ENCODE peak calls at places on chromosomes 4 and X, in nine cellular contexts. One of them, this sample, is unnamed.

GRCh38 chrX:25721564-25721963 is 416.6 kb upstream of the MAGEB18 start:
- DNase-seq in prostate gland: no peak
- DNase-seq in neural progenitor cell: peak; percentile 39
- DNase-seq in sigmoid colon: no peak
- DNase-seq in psoas muscle: no peak
- DNase-seq in uterus: no peak
- DNase-seq in mesenchymal stem cell: no peak
- DNase-seq in left ventricle myocardium inferior: no peak
- DNase-seq in neuronal stem cell: peak; percentile 0
- DNase-seq in this sample: no peak

GRCh38 chr4:122733805-122734155 is 1.3 kb downstream of the BBS12 start:
- DNase-seq in neural progenitor cell: no peak
- DNase-seq in mesenchymal stem cell: no peak
- DNase-seq in prostate gland: no peak
- DNase-seq in neuronal stem cell: no peak
- DNase-seq in sigmoid colon: no peak
- DNase-seq in left ventricle myocardium inferior: no peak
- DNase-seq in psoas muscle: no peak
- DNase-seq in uterus: no peak
- DNase-seq in this sample: no peak

GRCh38 chrX:103197721-103198306 is 17.1 kb upstream of the BEX4 start:
- DNase-seq in psoas muscle: no peak
- DNase-seq in sigmoid colon: no peak
- DNase-seq in mesenchymal stem cell: peak; percentile 76
- DNase-seq in prostate gland: no peak
- DNase-seq in left ventricle myocardium inferior: no peak
- DNase-seq in neuronal stem cell: no peak
- DNase-seq in uterus: no peak
- DNase-seq in neural progenitor cell: no peak
- DNase-seq in this sample: no peak

GRCh38 chr4:85243857-85244256 is 231.1 kb upstream of the ARHGAP24 start:
- DNase-seq in sigmoid colon: no peak
- DNase-seq in uterus: no peak
- DNase-seq in prostate gland: no peak
- DNase-seq in neuronal stem cell: no peak
- DNase-seq in psoas muscle: no peak
- DNase-seq in left ventricle myocardium inferior: no peak
- DNase-seq in mesenchymal stem cell: peak; percentile 1
- DNase-seq in neural progenitor cell: peak; percentile 28
- DNase-seq in this sample: no peak

GRCh38 chr4:154606728-154607723 is 5.4 kb downstream of the FGG start:
- DNase-seq in prostate gland: no peak
- DNase-seq in sigmoid colon: no peak
- DNase-seq in mesenchymal stem cell: no peak
- DNase-seq in left ventricle myocardium inferior: no peak
- DNase-seq in neural progenitor cell: no peak
- DNase-seq in uterus: no peak
- DNase-seq in neuronal stem cell: no peak
- DNase-seq in psoas muscle: no peak
- DNase-seq in this sample: no peak

GRCh38 chr4:26424838-26425237 is 65.4 kb downstream of the CCKAR start:
- DNase-seq in neural progenitor cell: no peak
- DNase-seq in uterus: no peak
- DNase-seq in sigmoid colon: no peak
- DNase-seq in prostate gland: no peak
- DNase-seq in left ventricle myocardium inferior: no peak
- DNase-seq in mesenchymal stem cell: no peak
- DNase-seq in psoas muscle: no peak
- DNase-seq in neuronal stem cell: no peak
- DNase-seq in this sample: no peak

GRCh38 chrX:46543441-46543840 is 1.8 kb downstream of the ZNF674 start:
- DNase-seq in neuronal stem cell: no peak
- DNase-seq in left ventricle myocardium inferior: no peak
- DNase-seq in uterus: no peak
- DNase-seq in sigmoid colon: no peak
- DNase-seq in mesenchymal stem cell: no peak
- DNase-seq in psoas muscle: no peak
- DNase-seq in neural progenitor cell: no peak
- DNase-seq in prostate gland: no peak
- DNase-seq in this sample: no peak

GRCh38 chr4:144968606-144969005 is 129.4 kb downstream of the ANAPC10 start:
- DNase-seq in psoas muscle: no peak
- DNase-seq in neural progenitor cell: no peak
- DNase-seq in prostate gland: no peak
- DNase-seq in uterus: no peak
- DNase-seq in left ventricle myocardium inferior: no peak
- DNase-seq in sigmoid colon: no peak
- DNase-seq in mesenchymal stem cell: no peak
- DNase-seq in neuronal stem cell: no peak
- DNase-seq in this sample: no peak

GRCh38 chr4:147303506-147303905 is 177.4 kb upstream of the EDNRA start:
- DNase-seq in psoas muscle: no peak
- DNase-seq in neuronal stem cell: no peak
- DNase-seq in prostate gland: no peak
- DNase-seq in mesenchymal stem cell: no peak
- DNase-seq in neural progenitor cell: no peak
- DNase-seq in uterus: no peak
- DNase-seq in left ventricle myocardium inferior: no peak
- DNase-seq in sigmoid colon: no peak
- DNase-seq in this sample: no peak

GRCh38 chr4:120749445-120750151 is 172.9 kb downstream of the PRDM5 start:
- DNase-seq in psoas muscle: no peak
- DNase-seq in uterus: no peak
- DNase-seq in neural progenitor cell: no peak
- DNase-seq in mesenchymal stem cell: no peak
- DNase-seq in left ventricle myocardium inferior: no peak
- DNase-seq in prostate gland: no peak
- DNase-seq in neuronal stem cell: no peak
- DNase-seq in sigmoid colon: no peak
- DNase-seq in this sample: no peak

GRCh38 chrX:76279007-76279406 is 106.1 kb downstream of the PBDC1 start:
- DNase-seq in neural progenitor cell: peak; percentile 69
- DNase-seq in sigmoid colon: no peak
- DNase-seq in mesenchymal stem cell: peak; percentile 37
- DNase-seq in prostate gland: peak; percentile 9
- DNase-seq in uterus: peak; percentile 28
- DNase-seq in psoas muscle: no peak
- DNase-seq in left ventricle myocardium inferior: peak; percentile 13
- DNase-seq in neuronal stem cell: peak; percentile 39
- DNase-seq in this sample: no peak

GRCh38 chrX:71199252-71199651 is 23.8 kb upstream of the GJB1 start:
- DNase-seq in neuronal stem cell: no peak
- DNase-seq in uterus: no peak
- DNase-seq in left ventricle myocardium inferior: no peak
- DNase-seq in prostate gland: no peak
- DNase-seq in sigmoid colon: no peak
- DNase-seq in psoas muscle: no peak
- DNase-seq in mesenchymal stem cell: no peak
- DNase-seq in neural progenitor cell: no peak
- DNase-seq in this sample: no peak

GRCh38 chr4:26782830-26783202 is 77.8 kb upstream of the STIM2 start:
- DNase-seq in prostate gland: no peak
- DNase-seq in sigmoid colon: no peak
- DNase-seq in neuronal stem cell: no peak
- DNase-seq in psoas muscle: no peak
- DNase-seq in left ventricle myocardium inferior: no peak
- DNase-seq in mesenchymal stem cell: no peak
- DNase-seq in uterus: no peak
- DNase-seq in neural progenitor cell: no peak
- DNase-seq in this sample: no peak

GRCh38 chrX:14027031-14027430 is 2.7 kb downstream of the GEMIN8 start:
- DNase-seq in prostate gland: no peak
- DNase-seq in mesenchymal stem cell: no peak
- DNase-seq in psoas muscle: no peak
- DNase-seq in uterus: no peak
- DNase-seq in left ventricle myocardium inferior: peak; percentile 14
- DNase-seq in sigmoid colon: no peak
- DNase-seq in neuronal stem cell: no peak
- DNase-seq in neural progenitor cell: no peak
- DNase-seq in this sample: no peak

GRCh38 chr4:146124023-146124680 is 51.4 kb upstream of the LSM6 start:
- DNase-seq in left ventricle myocardium inferior: no peak
- DNase-seq in uterus: no peak
- DNase-seq in mesenchymal stem cell: no peak
- DNase-seq in sigmoid colon: no peak
- DNase-seq in psoas muscle: no peak
- DNase-seq in neuronal stem cell: no peak
- DNase-seq in neural progenitor cell: peak; percentile 23
- DNase-seq in prostate gland: no peak
- DNase-seq in this sample: no peak

GRCh38 chr4:109111031-109111430 is 191.4 kb downstream of the COL25A1 start:
- DNase-seq in prostate gland: no peak
- DNase-seq in psoas muscle: no peak
- DNase-seq in sigmoid colon: no peak
- DNase-seq in uterus: no peak
- DNase-seq in neural progenitor cell: no peak
- DNase-seq in mesenchymal stem cell: peak; percentile 14
- DNase-seq in neuronal stem cell: no peak
- DNase-seq in left ventricle myocardium inferior: no peak
- DNase-seq in this sample: no peak

GRCh38 chr4:181618896-181619295 is 624.3 kb upstream of the TENM3 start:
- DNase-seq in prostate gland: no peak
- DNase-seq in sigmoid colon: no peak
- DNase-seq in psoas muscle: no peak
- DNase-seq in mesenchymal stem cell: no peak
- DNase-seq in neural progenitor cell: peak; percentile 18
- DNase-seq in neuronal stem cell: no peak
- DNase-seq in left ventricle myocardium inferior: no peak
- DNase-seq in uterus: no peak
- DNase-seq in this sample: no peak

GRCh38 chr4:145481164-145481941 is at the start of gene SMAD1:
- DNase-seq in mesenchymal stem cell: peak; percentile 85
- DNase-seq in prostate gland: peak; percentile 83
- DNase-seq in uterus: peak; percentile 72
- DNase-seq in psoas muscle: peak; percentile 88
- DNase-seq in sigmoid colon: peak; percentile 90
- DNase-seq in neuronal stem cell: peak; percentile 64
- DNase-seq in left ventricle myocardium inferior: peak; percentile 86
- DNase-seq in neural progenitor cell: peak; percentile 89
- DNase-seq in this sample: peak; percentile 95

DNA sequence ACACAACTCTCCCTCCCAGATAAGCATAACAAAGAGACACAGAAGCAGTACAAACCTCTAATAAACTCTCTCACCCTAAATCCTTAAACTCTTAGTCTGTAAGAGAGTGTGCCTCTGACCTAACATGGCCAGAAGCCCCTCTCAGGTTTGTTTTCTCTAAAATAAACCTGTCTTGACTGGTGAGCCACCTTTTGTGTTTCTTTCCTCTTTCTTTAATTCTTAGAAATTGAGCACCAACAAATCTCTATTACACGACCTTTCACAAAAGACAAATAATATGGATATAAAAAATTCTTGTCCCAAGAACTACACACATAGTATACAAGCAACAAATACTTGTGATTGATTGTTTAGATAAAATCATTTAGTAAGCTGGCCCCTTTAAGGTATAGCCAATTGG is 573.7 kb downstream of the EPHA5 start:
- DNase-seq in prostate gland: no peak
- DNase-seq in mesenchymal stem cell: no peak
- DNase-seq in neural progenitor cell: no peak
- DNase-seq in uterus: no peak
- DNase-seq in neuronal stem cell: no peak
- DNase-seq in sigmoid colon: no peak
- DNase-seq in left ventricle myocardium inferior: no peak
- DNase-seq in psoas muscle: no peak
- DNase-seq in this sample: no peak
- H3K27ac ChIP-seq in prostate gland: no peak overlapping the region
- H3K27ac ChIP-seq in mesenchymal stem cell: no peak overlapping the region
- H3K27ac ChIP-seq in neural progenitor cell: no peak overlapping the region
- H3K27ac ChIP-seq in uterus: no peak overlapping the region
- H3K27ac ChIP-seq in neuronal stem cell: no peak overlapping the region
- H3K27ac ChIP-seq in sigmoid colon: no peak overlapping the region
- H3K27ac ChIP-seq in left ventricle myocardium inferior: no peak overlapping the region
- H3K27ac ChIP-seq in psoas muscle: no peak overlapping the region
- H3K27ac ChIP-seq in this sample: no peak overlapping the region

DNA sequence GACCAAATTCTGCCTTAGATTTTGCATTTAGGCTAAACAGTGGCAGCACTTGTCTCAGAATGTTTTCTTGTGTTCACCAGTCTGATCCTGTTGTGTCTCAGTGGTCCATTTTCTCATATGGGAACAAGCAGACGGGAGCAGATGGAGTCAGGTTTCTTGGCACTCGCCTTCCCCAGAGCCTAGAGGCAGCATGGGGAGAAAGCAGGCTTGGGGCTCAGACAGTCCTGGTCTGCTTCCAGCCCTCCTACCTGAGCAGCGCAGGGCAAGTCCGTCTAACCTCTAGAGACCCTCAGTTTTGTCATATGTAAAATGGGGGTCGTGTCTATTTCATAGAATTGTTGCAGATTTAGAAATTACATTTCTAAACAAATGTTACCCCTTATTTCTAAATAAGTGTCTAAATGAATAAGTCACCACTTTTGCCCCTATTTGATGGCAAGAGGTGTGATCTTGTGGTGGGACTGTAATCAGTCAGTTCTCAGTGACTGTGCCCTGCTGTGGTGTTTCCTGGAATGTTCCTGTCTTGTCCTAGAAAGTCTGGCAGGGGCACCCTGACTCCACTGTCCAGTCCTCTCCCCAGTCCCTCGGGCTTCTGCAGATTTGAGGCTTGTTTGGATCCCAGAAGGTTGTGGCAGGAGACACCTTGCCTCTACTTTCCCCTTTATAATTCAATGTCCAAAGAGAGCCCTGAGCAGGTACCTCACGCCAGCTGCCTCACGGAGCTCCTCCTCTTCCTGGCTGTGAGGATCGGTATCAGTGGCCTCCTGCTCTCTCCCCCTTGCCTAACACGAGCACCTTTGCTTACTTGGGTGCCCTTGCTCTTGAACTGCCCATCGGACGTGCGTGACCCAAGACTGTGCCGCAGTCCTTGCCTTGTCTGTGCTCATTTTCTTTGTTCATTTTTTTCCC is 28.1 kb upstream of the MSANTD1 start:
- DNase-seq in sigmoid colon: no peak
- DNase-seq in neural progenitor cell: no peak
- DNase-seq in psoas muscle: peak; percentile 14
- DNase-seq in neuronal stem cell: no peak
- DNase-seq in left ventricle myocardium inferior: peak; percentile 6
- DNase-seq in prostate gland: no peak
- DNase-seq in mesenchymal stem cell: no peak
- DNase-seq in uterus: no peak
- DNase-seq in this sample: peak; percentile 44
- H3K36me3 ChIP-seq in sigmoid colon: peaks cover 97% of the 10 kb centered on the region
- H3K36me3 ChIP-seq in neural progenitor cell: no peaks in the 10 kb centered on the region
- H3K36me3 ChIP-seq in psoas muscle: peaks cover 94% of the 10 kb centered on the region
- H3K36me3 ChIP-seq in neuronal stem cell: peaks cover 42% of the 10 kb centered on the region
- H3K36me3 ChIP-seq in left ventricle myocardium inferior: peaks cover 95% of the 10 kb centered on the region
- H3K36me3 ChIP-seq in prostate gland: peaks cover 12% of the 10 kb centered on the region
- H3K36me3 ChIP-seq in mesenchymal stem cell: peaks cover 95% of the 10 kb centered on the region
- H3K36me3 ChIP-seq in uterus: no peaks in the 10 kb centered on the region
- H3K36me3 ChIP-seq in this sample: peaks cover 53% of the 10 kb centered on the region

GRCh38 chr4:19999775-20000414 is 251.8 kb upstream of the SLIT2 start:
- DNase-seq in left ventricle myocardium inferior: no peak
- DNase-seq in mesenchymal stem cell: no peak
- DNase-seq in psoas muscle: no peak
- DNase-seq in prostate gland: no peak
- DNase-seq in neural progenitor cell: no peak
- DNase-seq in neuronal stem cell: no peak
- DNase-seq in sigmoid colon: no peak
- DNase-seq in uterus: no peak
- DNase-seq in this sample: no peak
- H3K4me1 ChIP-seq in left ventricle myocardium inferior: no peaks in the 10 kb centered on the region
- H3K4me1 ChIP-seq in mesenchymal stem cell: no peaks in the 10 kb centered on the region
- H3K4me1 ChIP-seq in psoas muscle: no peaks in the 10 kb centered on the region
- H3K4me1 ChIP-seq in prostate gland: no peaks in the 10 kb centered on the region
- H3K4me1 ChIP-seq in neural progenitor cell: no peaks in the 10 kb centered on the region
- H3K4me1 ChIP-seq in neuronal stem cell: no peaks in the 10 kb centered on the region
- H3K4me1 ChIP-seq in sigmoid colon: no peaks in the 10 kb centered on the region
- H3K4me1 ChIP-seq in uterus: no peaks in the 10 kb centered on the region
- H3K4me1 ChIP-seq in this sample: no peaks in the 10 kb centered on the region

GRCh38 chr4:53929311-53929710 is 135.1 kb downstream of the CHIC2 start:
- DNase-seq in sigmoid colon: no peak
- DNase-seq in left ventricle myocardium inferior: no peak
- DNase-seq in mesenchymal stem cell: no peak
- DNase-seq in neuronal stem cell: no peak
- DNase-seq in uterus: no peak
- DNase-seq in prostate gland: no peak
- DNase-seq in neural progenitor cell: no peak
- DNase-seq in psoas muscle: no peak
- DNase-seq in this sample: no peak
- H3K27ac ChIP-seq in sigmoid colon: no peak overlapping the region
- H3K27ac ChIP-seq in left ventricle myocardium inferior: no peak overlapping the region
- H3K27ac ChIP-seq in mesenchymal stem cell: no peak overlapping the region
- H3K27ac ChIP-seq in neuronal stem cell: no peak overlapping the region
- H3K27ac ChIP-seq in uterus: no peak overlapping the region
- H3K27ac ChIP-seq in prostate gland: no peak overlapping the region
- H3K27ac ChIP-seq in neural progenitor cell: no peak overlapping the region
- H3K27ac ChIP-seq in psoas muscle: no peak overlapping the region
- H3K27ac ChIP-seq in this sample: no peak overlapping the region